ENCODE peak calls at places on chromosome 6, in eight cellular contexts. H is ovary, M is tibial nerve, W is T-helper 2 cell, C is PC-3, S is NCI-H146, Q is choroid plexus epithelial cell, F is thoracic aorta. L is an unnamed sample.

GRCh38 chr6:29926795-29927427 is 15.4 kb upstream of the HLA-A start:
- DNase-seq in S (peak), W (peak), C (no peak), M (peak), Q (peak), H (peak), F (no peak), L (no peak)

GRCh38 chr6:133977983-133978895 is 25.2 kb downstream of the TBPL1 start:
- DNase-seq in W (no peak), M (no peak), S (no peak), Q (peak), H (no peak), C (peak), F (no peak), L (no peak)

GRCh38 chr6:166029506-166029905 is 138.1 kb downstream of the TBXT start:
- DNase-seq in Q (peak), S (no peak), W (no peak), M (no peak), H (no peak), F (no peak), C (no peak), L (no peak)

GRCh38 chr6:47484616-47485015 is 7.0 kb downstream of the CD2AP start:
- DNase-seq in F (no peak), C (peak), W (no peak), H (no peak), S (peak), Q (peak), M (no peak), L (no peak)

GRCh38 chr6:31794866-31795615 is 511 bp downstream of the VARS1 start:
- DNase-seq in Q (peak), M (no peak), S (peak), C (no peak), F (no peak), W (no peak), H (no peak), L (no peak)

GRCh38 chr6:112176175-112176574 is 78.2 kb downstream of the LAMA4 start:
- DNase-seq in Q (no peak), M (no peak), W (no peak), F (no peak), S (no peak), C (peak), H (no peak), L (no peak)

GRCh38 chr6:144266091-144266649 is 19.0 kb upstream of the UTRN start:
- DNase-seq in H (peak), M (peak), S (no peak), C (peak), F (peak), W (no peak), Q (peak), L (peak)

GRCh38 chr6:26596579-26597388 is at the start of gene ABT1:
- DNase-seq in Q (peak), C (peak), W (peak), S (peak), H (peak), F (peak), M (peak), L (peak)

GRCh38 chr6:33616913-33617312 is 4.2 kb upstream of the ITPR3 start:
- DNase-seq in C (no peak), Q (peak), W (peak), H (no peak), F (no peak), S (no peak), M (no peak), L (no peak)

GRCh38 chr6:153145591-153145990 is 14.5 kb upstream of the RGS17 start:
- DNase-seq in H (no peak), S (peak), M (no peak), Q (no peak), C (no peak), F (no peak), W (no peak), L (no peak)

GRCh38 chr6:36334343-36334742 is 2.3 kb downstream of the BNIP5 start:
- DNase-seq in W (no peak), S (no peak), F (no peak), H (no peak), M (no peak), C (no peak), Q (no peak), L (no peak)